ENCODE peak calls at places on chromosome 20, in four cellular contexts. Y is A549, V is neural crest cell, J is ELR. B is an unnamed sample.

GRCh38 chr20:25081065-25081729 is 744 bp downstream of the VSX1 start:
- DNase-seq in Y (no peak), V (peak), J (no peak), B (no peak)

GRCh38 chr20:62875419-62876355 is 14.1 kb upstream of the TCFL5 start:
- DNase-seq in Y (peak), V (peak), J (peak), B (peak)

GRCh38 chr20:18662279-18662678 is 74.4 kb downstream of the DTD1 start:
- DNase-seq in Y (no peak), V (no peak), J (no peak), B (no peak)

GRCh38 chr20:14189794-14190402 is 147.5 kb downstream of the FLRT3 start:
- DNase-seq in Y (peak), V (no peak), J (peak), B (no peak)

GRCh38 chr20:4978050-4978918 is 23.0 kb downstream of the SLC23A2 start:
- DNase-seq in Y (no peak), V (no peak), J (no peak), B (peak)

GRCh38 chr20:17634666-17635319 is 47.2 kb downstream of the RRBP1 start:
- DNase-seq in Y (no peak), V (no peak), J (no peak), B (no peak)

GRCh38 chr20:47355489-47356219 is 845 bp downstream of the ZMYND8 start:
- DNase-seq in Y (no peak), V (no peak), J (no peak), B (peak)

GRCh38 chr20:1377984-1378742 is 14.7 kb downstream of the FKBP1A start:
- DNase-seq in Y (no peak), V (no peak), J (peak), B (no peak)

GRCh38 chr20:56839791-56840190 is 210.7 kb downstream of the TFAP2C start:
- DNase-seq in Y (no peak), V (no peak), J (no peak), B (no peak)

GRCh38 chr20:47576516-47577033 is 74.9 kb downstream of the NCOA3 start:
- DNase-seq in Y (peak), V (no peak), J (peak), B (peak)

GRCh38 chr20:63544958-63545516 is 2.5 kb downstream of the SRMS start:
- DNase-seq in Y (peak), V (no peak), J (peak), B (no peak)

GRCh38 chr20:61753196-61753942 is 312.3 kb downstream of the TAF4 start:
- DNase-seq in Y (no peak), V (no peak), J (peak), B (no peak)

GRCh38 chr20:48794360-48794759 is 33.4 kb downstream of the PREX1 start:
- DNase-seq in Y (no peak), V (peak), J (no peak), B (no peak)

GRCh38 chr20:37911838-37912273 is 8.9 kb downstream of the VSTM2L start:
- DNase-seq in Y (peak), V (peak), J (peak), B (peak)

GRCh38 chr20:58909585-58909984 is 57.1 kb downstream of the GNAS start:
- DNase-seq in Y (no peak), V (no peak), J (no peak), B (no peak)

GRCh38 chr20:13142143-13142542 is 78.9 kb upstream of the ISM1 start:
- DNase-seq in Y (no peak), V (no peak), J (peak), B (no peak)

GRCh38 chr20:44017211-44017610 is 102.6 kb downstream of the TOX2 start:
- DNase-seq in Y (no peak), V (no peak), J (no peak), B (no peak)

GRCh38 chr20:24747015-24747712 is 201.9 kb upstream of the CST7 start:
- DNase-seq in Y (no peak), V (no peak), J (no peak), B (no peak)

GRCh38 chr20:49287555-49288249 is 9.8 kb upstream of the ZNFX1 start:
- DNase-seq in Y (no peak), V (no peak), J (peak), B (peak)

GRCh38 chr20:19644085-19644484 is 114.0 kb upstream of the RIN2 start:
- DNase-seq in Y (no peak), V (no peak), J (no peak), B (no peak)

GRCh38 chr20:39468703-39469102 is 506.6 kb downstream of the DHX35 start:
- DNase-seq in Y (no peak), V (no peak), J (no peak), B (no peak)

GRCh38 chr20:45338121-45339030 is 9.8 kb downstream of the SDC4 start:
- DNase-seq in Y (no peak), V (no peak), J (peak), B (no peak)

GRCh38 chr20:19911810-19912382 is 105.3 kb upstream of the NAA20 start:
- DNase-seq in Y (no peak), V (no peak), J (no peak), B (no peak)

GRCh38 chr20:965956-966355 is 36.2 kb downstream of the RSPO4 start:
- DNase-seq in Y (no peak), V (no peak), J (no peak), B (no peak)

GRCh38 chr20:31718952-31719643 is 3.6 kb downstream of the BCL2L1 start:
- DNase-seq in Y (no peak), V (no peak), J (no peak), B (no peak)

GRCh38 chr20:16978497-16978896 is 230.3 kb downstream of the OTOR start:
- DNase-seq in Y (no peak), V (no peak), J (no peak), B (no peak)

GRCh38 chr20:37267684-37268313 is 6.2 kb upstream of the GHRH start:
- DNase-seq in Y (no peak), V (peak), J (no peak), B (no peak)

GRCh38 chr20:59242714-59243626 is 57.4 kb upstream of the EDN3 start:
- DNase-seq in Y (no peak), V (no peak), J (peak), B (no peak)

GRCh38 chr20:41889125-41889870 is 271.1 kb upstream of the CHD6 start:
- DNase-seq in Y (peak), V (no peak), J (no peak), B (no peak)